ENCODE peak calls at places on chromosomes 2 and 18, in nine cellular contexts. X is HFFc6, M is HEK293T, G is prostate gland, R is NCI-H1694 treated with DMSO at 0.1 percent for 48 hours, Y is T-helper 22 cell, C is LoVo, A is NAMALWA, H is AG09319. P is an unnamed sample.
A peak's percentile ranks its signal among the peaks of the same experiment; 100 is the strongest.

GRCh38 chr2:233426619-233427342 is 72.5 kb downstream of the DGKD start:
- DNase-seq in X (peak; percentile 93), H (peak; percentile 22), M (no peak), Y (no peak), A (no peak), C (peak; percentile 29), R (no peak), G (no peak), P (no peak)

GRCh38 chr2:150570712-150571111 is 83.2 kb upstream of the RND3 start:
- DNase-seq in C (no peak), H (no peak), A (no peak), M (no peak), R (no peak), G (no peak), Y (no peak), X (peak; percentile 88), P (no peak)

GRCh38 chr2:51710222-51710621 is 678.3 kb upstream of the NRXN1 start:
- DNase-seq in C (no peak), R (no peak), H (no peak), X (no peak), Y (no peak), M (peak; percentile 6), A (peak; percentile 60), G (no peak), P (no peak)

GRCh38 chr2:139674577-139674976 is 894.4 kb upstream of the NXPH2 start:
- DNase-seq in G (no peak), H (no peak), A (no peak), Y (no peak), C (no peak), X (no peak), R (no peak), M (peak; percentile 9), P (peak; percentile 90)

GRCh38 chr18:49094136-49094535 is 143.4 kb upstream of the SMAD7 start:
- DNase-seq in M (no peak), A (no peak), R (no peak), G (no peak), X (no peak), Y (no peak), C (no peak), H (no peak), P (no peak)

GRCh38 chr2:12693509-12693908 is 23.2 kb upstream of the TRIB2 start:
- DNase-seq in R (no peak), A (no peak), M (no peak), X (no peak), G (no peak), H (no peak), C (no peak), Y (no peak), P (no peak)

GRCh38 chr18:68083776-68084175 is 567.3 kb upstream of the DSEL start:
- DNase-seq in Y (no peak), R (no peak), H (no peak), C (no peak), G (no peak), M (no peak), A (no peak), X (no peak), P (no peak)

GRCh38 chr2:12456293-12457151 is 260.2 kb upstream of the TRIB2 start:
- DNase-seq in R (peak; percentile 31), Y (no peak), A (peak; percentile 91), G (peak; percentile 88), M (no peak), H (peak; percentile 99), X (peak; percentile 96), C (peak; percentile 64), P (peak; percentile 22)

GRCh38 chr2:232502513-232502900 is 14.9 kb upstream of the ECEL1 start:
- DNase-seq in G (no peak), Y (no peak), M (no peak), C (no peak), H (no peak), R (no peak), X (no peak), A (peak; percentile 30), P (no peak)

GRCh38 chr2:226579519-226579918 is 220.1 kb downstream of the IRS1 start:
- DNase-seq in R (no peak), M (no peak), H (no peak), A (peak; percentile 10), X (peak; percentile 19), G (no peak), Y (no peak), C (no peak), P (no peak)

GRCh38 chr2:113284481-113284880 is 5.8 kb upstream of the PAX8 start:
- DNase-seq in A (no peak), X (peak; percentile 8), M (no peak), C (no peak), G (no peak), Y (no peak), R (no peak), H (no peak), P (no peak)

GRCh38 chr2:232097260-232097659 is 135.7 kb downstream of the DIS3L2 start:
- DNase-seq in A (no peak), X (no peak), H (no peak), M (no peak), G (no peak), C (no peak), Y (no peak), R (no peak), P (no peak)

GRCh38 chr2:218858671-218859555 is 692 bp upstream of the WNT6 start:
- DNase-seq in A (no peak), G (no peak), X (no peak), C (no peak), M (no peak), Y (no peak), H (no peak), R (no peak), P (peak; percentile 23)

GRCh38 chr2:239531456-239532304 is 130.9 kb upstream of the HDAC4 start:
- DNase-seq in G (no peak), M (no peak), Y (no peak), C (no peak), R (no peak), A (no peak), H (no peak), X (no peak), P (no peak)

GRCh38 chr2:8675543-8675942 is 6.3 kb upstream of the ID2 start:
- DNase-seq in C (no peak), X (no peak), R (no peak), A (no peak), H (no peak), G (no peak), M (no peak), Y (no peak), P (no peak)

GRCh38 chr2:229431331-229431954 is 160.4 kb upstream of the PID1 start:
- DNase-seq in X (peak; percentile 25), M (no peak), H (no peak), R (peak; percentile 10), G (no peak), Y (no peak), A (peak; percentile 53), C (peak; percentile 33), P (peak; percentile 8)

GRCh38 chr2:66920415-66920814 is 476.7 kb upstream of the ETAA1 start:
- DNase-seq in A (no peak), R (no peak), G (no peak), C (no peak), M (no peak), Y (no peak), X (no peak), H (no peak), P (no peak)

GRCh38 chr2:103818176-103818575 is 1035.7 kb upstream of the POU3F3 start:
- DNase-seq in R (no peak), G (no peak), X (no peak), Y (no peak), H (no peak), M (no peak), A (no peak), C (no peak), P (no peak)

GRCh38 chr2:134988994-134989605 is 58.1 kb downstream of the MAP3K19 start:
- DNase-seq in M (peak; percentile 31), A (peak; percentile 67), X (peak; percentile 43), C (peak; percentile 41), R (peak; percentile 75), G (no peak), Y (no peak), H (peak; percentile 5), P (peak; percentile 40)

GRCh38 chr2:143513081-143513480 is 383.9 kb downstream of the ARHGAP15 start:
- DNase-seq in R (peak; percentile 35), C (no peak), M (peak; percentile 65), A (peak; percentile 51), G (no peak), H (peak; percentile 42), Y (no peak), X (peak; percentile 22), P (peak; percentile 38)

GRCh38 chr2:235439959-235440662 is 53.7 kb upstream of the AGAP1 start:
- DNase-seq in M (no peak), H (no peak), A (no peak), G (no peak), X (no peak), R (no peak), Y (no peak), C (no peak), P (no peak)

GRCh38 chr2:205580591-205580990 is 101.7 kb upstream of the NRP2 start:
- DNase-seq in A (no peak), M (no peak), Y (no peak), C (no peak), H (no peak), G (no peak), X (peak; percentile 28), R (no peak), P (no peak)

GRCh38 chr2:38187416-38188127 is 111.6 kb upstream of the CYP1B1 start:
- DNase-seq in A (no peak), M (no peak), R (no peak), X (peak; percentile 44), H (peak; percentile 91), C (no peak), G (peak; percentile 84), Y (no peak), P (no peak)